ENCODE peak calls at places on chromosomes 12 and 14, in seven cellular contexts. W is cardiac muscle cell; H is adipocyte; B is CD4-positive, CD25-positive, alpha-beta regulatory T cell; D is MM.1S; T is CD8-positive, alpha-beta T cell; E is adrenal gland. X is an unnamed sample. For H3K9me3, the result is how much of the 10 kb centered on the place peaks cover.

GRCh38 chr14:74474376-74474775 is 18.7 kb downstream of the NPC2 start:
- DNase-seq in W (no peak), H (peak), B (no peak), D (no peak), T (no peak), E (no peak), X (no peak)

GRCh38 chr12:78473136-78473535 is 391.4 kb upstream of the SYT1 start:
- DNase-seq in W (no peak), H (peak), B (no peak), D (no peak), T (no peak), E (no peak), X (peak)

GRCh38 chr12:18436163-18436562 is 174.8 kb downstream of the PIK3C2G start:
- DNase-seq in W (no peak), H (no peak), B (no peak), D (no peak), T (no peak), E (no peak), X (no peak)

GRCh38 chr14:26605602-26606001 is 7.8 kb upstream of the NOVA1 start:
- DNase-seq in W (no peak), H (no peak), B (no peak), D (no peak), T (no peak), E (no peak), X (no peak)

GRCh38 chr12:52591521-52591920 is 9.7 kb downstream of the KRT72 start:
- DNase-seq in W (no peak), H (no peak), B (no peak), D (no peak), T (no peak), E (no peak), X (no peak)

GRCh38 chr14:38616959-38617358 is 361.1 kb upstream of the CLEC14A start:
- DNase-seq in W (no peak), H (no peak), B (no peak), D (no peak), T (no peak), E (no peak), X (no peak)

GRCh38 chr12:95943231-95943842 is at the start of gene AMDHD1:
- DNase-seq in W (peak), H (peak), B (peak), D (peak), T (peak), E (peak), X (peak)

GRCh38 chr14:40599726-40600125 is 1007.0 kb upstream of the LRFN5 start:
- DNase-seq in W (no peak), H (no peak), B (no peak), D (no peak), T (no peak), E (no peak), X (no peak)

GRCh38 chr14:103716091-103716801 is 636 bp downstream of the ZFYVE21 start:
- DNase-seq in W (no peak), H (peak), B (peak), D (peak), T (no peak), E (no peak), X (no peak)

GRCh38 chr14:35741345-35742031 is 67.6 kb downstream of the RALGAPA1 start:
- DNase-seq in W (no peak), H (no peak), B (no peak), D (no peak), T (no peak), E (no peak), X (no peak)

GRCh38 chr12:27515671-27516070 is 8.3 kb upstream of the PPFIBP1 start:
- DNase-seq in W (no peak), H (no peak), B (no peak), D (no peak), T (no peak), E (no peak), X (no peak)

GRCh38 chr14:90416649-90417237 is 19.9 kb downstream of the CALM1 start:
- DNase-seq in W (no peak), H (no peak), B (no peak), D (no peak), T (no peak), E (no peak), X (no peak)

GRCh38 chr12:108498136-108498535 is 16.9 kb upstream of the FICD start:
- DNase-seq in W (no peak), H (no peak), B (no peak), D (no peak), T (no peak), E (no peak), X (no peak)

GRCh38 chr12:65741662-65742480 is 82.4 kb upstream of the HMGA2 start:
- DNase-seq in W (peak), H (peak), B (no peak), D (no peak), T (no peak), E (no peak), X (peak)

GRCh38 chr14:102484316-102484715 is 25.3 kb downstream of the ANKRD9 start:
- DNase-seq in W (no peak), H (no peak), B (no peak), D (no peak), T (no peak), E (no peak), X (no peak)

GRCh38 chr14:102490456-102490855 is 19.1 kb downstream of the ANKRD9 start:
- DNase-seq in W (no peak), H (no peak), B (no peak), D (no peak), T (no peak), E (no peak), X (no peak)

GRCh38 chr14:102486513-102487203 is 22.9 kb downstream of the ANKRD9 start:
- DNase-seq in W (no peak), H (no peak), B (no peak), D (no peak), T (no peak), E (no peak), X (no peak)

GRCh38 chr14:102485693-102486512 is 23.7 kb downstream of the ANKRD9 start:
- DNase-seq in W (no peak), H (no peak), B (no peak), D (no peak), T (no peak), E (no peak), X (no peak)

GRCh38 chr14:102487204-102487577 is 22.4 kb downstream of the ANKRD9 start:
- DNase-seq in W (no peak), H (no peak), B (no peak), D (no peak), T (no peak), E (no peak), X (no peak)
- H3K9me3 ChIP-seq in W (under half), H (under half), B (under half), D (under half), T (under half), E (under half), X (under half)

GRCh38 chr12:48532601-48533000 is 7.2 kb downstream of the OR8S1 start:
- DNase-seq in W (no peak), H (no peak), B (no peak), D (no peak), T (no peak), E (no peak), X (no peak)
- H3K4me3 ChIP-seq in W (no peak), H (no peak), B (no peak), D (no peak), T (no peak), E (no peak), X (no peak)

GRCh38 chr12:2834581-2835491 is at the start of gene NRIP2:
- DNase-seq in W (no peak), H (peak), B (no peak), D (no peak), T (no peak), E (peak), X (peak)
- H3K9me3 ChIP-seq in W (under half), H (under half), B (under half), D (under half), T (under half), E (under half), X (under half)

GRCh38 chr14:76537912-76538647 is 162.1 kb downstream of the ESRRB start:
- DNase-seq in W (no peak), H (no peak), B (no peak), D (no peak), T (no peak), E (no peak), X (no peak)
- H3K4me3 ChIP-seq in W (no peak), H (no peak), B (no peak), D (no peak), T (no peak), E (no peak), X (no peak)

DNA sequence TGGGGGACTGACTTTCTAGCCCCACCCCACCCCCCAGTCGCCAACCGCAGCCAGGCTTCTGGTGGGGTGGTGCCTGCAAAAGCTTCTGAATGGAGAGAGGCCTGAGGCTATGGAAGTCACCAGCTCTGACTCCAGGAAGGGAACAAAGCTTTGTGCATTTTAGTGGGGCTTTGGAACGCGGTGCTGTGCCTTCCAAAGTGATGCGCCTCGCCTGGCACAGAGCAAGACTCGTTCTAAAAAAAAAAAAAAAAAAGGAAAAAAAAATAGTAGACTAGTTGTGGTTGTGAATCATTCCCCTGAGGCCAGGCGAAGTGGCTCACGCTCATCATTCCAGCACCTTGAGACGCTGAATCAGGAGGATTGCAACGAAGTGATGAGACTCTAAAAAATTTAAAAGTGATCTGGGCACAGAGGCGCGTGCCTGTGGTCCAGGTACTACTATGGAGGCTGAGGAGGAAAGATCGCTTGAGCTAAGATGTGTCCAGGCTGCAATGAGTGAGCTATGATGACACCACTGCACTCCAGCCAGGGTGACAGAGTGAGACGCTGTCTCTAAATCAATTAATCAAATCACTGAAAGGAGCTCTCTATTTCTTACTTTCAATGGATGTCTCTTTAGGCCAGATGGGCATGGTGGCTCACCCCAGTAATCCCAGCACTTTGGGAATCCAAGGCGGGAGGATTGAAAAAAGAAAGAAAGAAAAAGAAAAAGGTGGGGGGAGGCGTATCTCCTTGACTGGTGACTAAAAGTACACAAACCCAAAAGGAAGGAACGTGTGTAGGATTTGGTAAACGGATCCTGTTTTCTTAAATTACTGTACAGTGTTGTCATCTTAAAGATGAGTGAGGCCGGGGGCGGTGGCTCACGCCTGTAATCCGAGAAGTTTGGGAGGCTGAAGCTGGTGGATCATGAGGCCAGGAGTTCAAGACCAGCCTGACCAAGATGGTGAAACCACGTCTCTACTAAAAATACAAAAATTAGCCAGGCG is 259.6 kb upstream of the ALG10B start:
- DNase-seq in W (no peak), H (no peak), B (no peak), D (no peak), T (no peak), E (no peak), X (peak)
- H3K9me3 ChIP-seq in W (under half), H (under half), B (under half), D (under half), T (under half), E (under half), X (under half)

DNA sequence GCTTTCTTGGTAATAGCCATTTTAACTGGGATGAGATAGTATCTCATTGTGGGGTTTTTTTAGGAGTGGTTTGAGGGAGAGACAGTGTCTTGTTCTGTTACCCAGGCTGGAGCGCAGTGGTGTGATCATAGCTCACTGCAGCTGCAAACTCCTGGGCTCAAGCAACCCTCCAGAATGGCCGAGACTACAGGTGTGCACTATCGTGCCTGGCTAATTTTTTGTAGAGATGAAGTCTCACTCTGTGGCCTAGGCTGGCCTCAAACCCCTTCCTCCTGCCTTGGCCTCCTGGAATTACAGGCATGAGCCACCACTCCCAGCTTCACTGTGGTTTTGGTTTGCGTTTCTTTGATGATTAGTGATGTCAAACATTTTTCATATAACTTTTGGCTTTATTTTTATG is 293.6 kb downstream of the ERC1 start:
- DNase-seq in W (no peak), H (no peak), B (no peak), D (no peak), T (no peak), E (no peak), X (no peak)
- H3K4me3 ChIP-seq in W (no peak), H (no peak), B (no peak), D (no peak), T (no peak), E (no peak), X (no peak)

GRCh38 chr14:29940482-29940881 is 12.8 kb upstream of the PRKD1 start:
- DNase-seq in W (no peak), H (no peak), B (no peak), D (no peak), T (no peak), E (no peak), X (no peak)
- H3K9me3 ChIP-seq in W (under half), H (under half), B (under half), D (under half), T (under half), E (under half), X (under half)

X was measured in MG63.